ENCODE peak calls at places on chromosome 22, in eight cellular contexts. A is HCT116, I is pancreas, N is left ventricle myocardium inferior, S is cardiac muscle cell, R is fibroblast of lung, E is lung, T is uterus. D is an unnamed sample. For H3K4me1 and H3K9me3, the result is how much of the 10 kb centered on the place peaks cover.

GRCh38 chr22:43004362-43005035 is 10.4 kb downstream of the PACSIN2 start:
- DNase-seq in A (no peak), I (no peak), N (no peak), S (no peak), R (peak), E (no peak), T (no peak), D (peak)

GRCh38 chr22:24977370-24978230 is 25.1 kb downstream of the KIAA1671 start:
- DNase-seq in A (no peak), I (no peak), N (peak), S (peak), R (no peak), E (no peak), T (peak), D (peak)

GRCh38 chr22:47316020-47316419 is 553.6 kb downstream of the TBC1D22A start:
- DNase-seq in A (no peak), I (no peak), N (no peak), S (no peak), R (no peak), E (no peak), T (no peak), D (no peak)

GRCh38 chr22:38564669-38565068 is 5.3 kb downstream of the DMC1 start:
- DNase-seq in A (no peak), I (no peak), N (no peak), S (no peak), R (no peak), E (no peak), T (no peak), D (no peak)

GRCh38 chr22:37561209-37562048 is 1.1 kb downstream of the CDC42EP1 start:
- DNase-seq in A (peak), I (peak), N (peak), S (peak), R (peak), E (peak), T (peak), D (peak)

GRCh38 chr22:47151064-47151463 is 388.6 kb downstream of the TBC1D22A start:
- DNase-seq in A (no peak), I (peak), N (no peak), S (no peak), R (no peak), E (no peak), T (no peak), D (no peak)

GRCh38 chr22:23291806-23292452 is 111.6 kb downstream of the BCR start:
- DNase-seq in A (no peak), I (no peak), N (no peak), S (no peak), R (no peak), E (no peak), T (no peak), D (no peak)

GRCh38 chr22:22392131-22392530 is 116.4 kb downstream of the ZNF280B start:
- DNase-seq in A (no peak), I (no peak), N (no peak), S (no peak), R (no peak), E (no peak), T (no peak), D (no peak)

GRCh38 chr22:25081409-25081824 is 118.2 kb upstream of the CRYBB3 start:
- DNase-seq in A (peak), I (no peak), N (no peak), S (no peak), R (no peak), E (no peak), T (no peak), D (peak)

GRCh38 chr22:42680648-42681047 is 31.5 kb upstream of the CYB5R3 start:
- DNase-seq in A (peak), I (no peak), N (no peak), S (no peak), R (peak), E (no peak), T (peak), D (peak)

GRCh38 chr22:17775781-17776470 is 1.7 kb upstream of the BID start:
- DNase-seq in A (no peak), I (no peak), N (no peak), S (no peak), R (no peak), E (no peak), T (no peak), D (no peak)
- H3K4me1 ChIP-seq in A (under half), I (under half), N (under half), S (under half), R (under half), E (under half), T (under half), D (under half)

DNA sequence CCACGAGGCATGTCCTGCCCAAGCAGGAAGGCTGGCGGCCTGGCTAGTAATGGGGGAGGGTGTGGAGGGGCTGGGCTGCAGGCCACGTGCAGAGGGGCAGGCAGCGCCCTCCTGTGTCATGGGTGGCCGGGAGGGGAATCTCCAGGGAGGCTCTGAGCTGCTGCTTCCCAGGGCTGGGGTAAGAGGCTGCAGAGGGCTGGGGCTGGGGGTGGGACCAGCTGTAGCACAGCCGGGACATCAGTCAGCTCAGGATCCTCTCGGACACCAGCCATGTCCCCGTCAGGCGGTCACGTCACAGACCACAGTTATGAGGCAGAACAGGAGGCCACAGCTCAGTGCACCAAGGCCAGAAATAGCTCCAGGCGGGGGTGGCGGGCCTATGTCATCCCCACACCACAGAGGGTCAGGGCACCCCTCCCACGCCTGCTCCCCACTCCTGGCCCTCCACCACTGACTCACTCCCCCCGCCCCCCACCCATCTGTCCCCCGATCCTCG is 21.1 kb downstream of the RTN4R start:
- DNase-seq in A (no peak), I (no peak), N (no peak), S (peak), R (peak), E (no peak), T (no peak), D (no peak)
- H3K4me3 ChIP-seq in A (no peak), I (no peak), N (no peak), S (no peak), R (no peak), E (no peak), T (no peak), D (no peak)

DNA sequence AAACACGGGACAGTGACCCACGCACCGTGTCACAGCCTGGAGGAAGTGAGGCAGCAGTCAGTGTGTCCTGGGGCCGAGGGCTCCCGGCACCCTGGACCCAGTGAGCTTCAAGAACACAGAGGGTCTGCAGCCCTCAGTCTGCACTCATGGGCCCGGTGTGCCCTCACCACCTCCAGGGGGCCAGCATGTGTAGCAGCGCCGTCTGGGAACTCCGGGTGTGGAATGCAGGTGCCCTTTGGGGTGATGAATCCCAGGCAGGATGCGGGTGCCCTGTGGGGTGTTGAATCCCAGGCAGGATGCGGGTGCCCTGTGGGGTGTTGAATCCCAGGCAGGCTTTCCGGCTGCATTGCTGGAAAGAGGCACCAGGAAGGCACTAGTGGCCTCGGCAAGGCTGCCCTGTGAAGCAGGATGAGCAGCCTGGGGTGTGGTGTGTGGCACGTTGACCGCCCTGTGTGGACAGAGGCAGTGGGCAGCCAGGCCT is 1399.9 kb downstream of the BRD1 start:
- DNase-seq in A (no peak), I (no peak), N (no peak), S (no peak), R (no peak), E (no peak), T (no peak), D (no peak)
- H3K9me3 ChIP-seq in A (under half), I (under half), N (under half), S (under half), R (under half), E (under half), T (under half), D (under half)

DNA sequence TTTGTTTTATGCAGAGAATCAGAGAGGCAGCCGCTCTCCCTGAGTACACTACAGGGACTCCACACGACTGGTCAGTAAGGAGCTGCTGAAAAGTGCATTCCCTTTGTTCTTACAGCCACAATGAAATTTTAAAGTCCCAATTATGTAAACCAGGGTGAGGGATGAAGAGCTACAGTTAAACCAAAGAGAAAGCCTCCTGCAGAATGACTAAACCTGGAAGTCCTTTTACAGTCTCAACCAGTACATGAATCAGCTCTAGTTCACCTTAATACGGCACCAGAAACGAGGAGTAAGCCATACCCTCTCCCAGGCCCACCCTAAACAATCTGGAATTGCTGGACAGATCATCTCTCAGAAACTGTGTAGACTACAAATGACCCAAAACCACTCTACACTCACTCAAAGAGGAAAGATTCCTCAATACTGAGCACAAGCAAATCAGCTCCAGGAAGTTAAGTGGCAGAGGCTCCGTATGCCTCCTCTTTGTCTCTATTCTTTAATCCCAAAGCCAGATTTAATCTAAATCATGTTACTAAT is 113.1 kb downstream of the RBFOX2 start:
- DNase-seq in A (no peak), I (no peak), N (no peak), S (no peak), R (peak), E (no peak), T (no peak), D (no peak)
- H3K4me1 ChIP-seq in A (under half), I (under half), N (half or more), S (half or more), R (under half), E (half or more), T (under half), D (under half)

DNA sequence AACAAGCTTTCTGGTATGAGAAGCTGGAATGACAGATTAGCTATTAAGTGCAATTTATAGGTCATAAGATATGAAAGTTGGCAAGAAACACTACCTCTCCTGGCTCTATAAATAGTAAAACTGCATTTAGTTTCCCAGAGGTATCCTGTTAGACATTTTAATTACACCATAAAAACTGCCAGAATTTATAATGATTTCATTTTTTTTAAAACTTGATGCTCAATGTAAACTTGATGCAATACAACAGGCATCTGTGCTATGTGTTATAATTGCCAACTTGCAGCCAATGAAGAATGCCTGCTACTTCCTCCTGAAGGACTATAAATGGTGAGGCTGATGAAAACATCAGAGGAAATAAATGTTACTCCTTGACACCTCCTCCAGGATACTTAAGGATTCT is 262.3 kb upstream of the PITPNB start:
- DNase-seq in A (no peak), I (no peak), N (no peak), S (no peak), R (peak), E (no peak), T (no peak), D (no peak)
- H3K4me3 ChIP-seq in A (no peak), I (no peak), N (no peak), S (no peak), R (no peak), E (no peak), T (no peak), D (no peak)

D was measured in mucosa of descending colon.